ENCODE peak calls at places on chromosomes 2 and 18, in ten cellular contexts. X is HCT116; D is left lung; U is Ammon's horn; J is activated CD8-positive, alpha-beta memory T cell treated with anti-CD3 and anti-CD28 coated beads for 24 hours; N is DMS79 treated with DMSO at 0.1 percent for 48 hours; V is H9; F is HCEC 1CT; W is GF-D8; A is H1. H is an unnamed sample.

GRCh38 chr2:238202326-238203103 is 980 bp downstream of the ILKAP start:
- DNase-seq in X (no peak), D (no peak), U (no peak), J (no peak), N (peak), V (no peak), F (no peak), W (no peak), A (no peak), H (no peak)

GRCh38 chr2:64649013-64649484 is 4.7 kb downstream of the SERTAD2 start:
- DNase-seq in X (no peak), D (no peak), U (no peak), J (no peak), N (no peak), V (no peak), F (no peak), W (no peak), A (no peak), H (no peak)

GRCh38 chr2:96083064-96083889 is 33.1 kb downstream of the ADRA2B start:
- DNase-seq in X (no peak), D (no peak), U (no peak), J (peak), N (no peak), V (no peak), F (no peak), W (no peak), A (peak), H (no peak)

GRCh38 chr2:121002597-121002996 is 266.9 kb downstream of the GLI2 start:
- DNase-seq in X (no peak), D (no peak), U (no peak), J (no peak), N (no peak), V (peak), F (no peak), W (no peak), A (peak), H (no peak)

GRCh38 chr2:163364736-163365135 is 371.1 kb downstream of the FIGN start:
- DNase-seq in X (no peak), D (no peak), U (no peak), J (no peak), N (no peak), V (no peak), F (no peak), W (no peak), A (no peak), H (no peak)

GRCh38 chr18:48828713-48829442 is 121.9 kb downstream of the SMAD7 start:
- DNase-seq in X (no peak), D (peak), U (no peak), J (peak), N (peak), V (peak), F (no peak), W (no peak), A (peak), H (no peak)

GRCh38 chr2:65045651-65046050 is 10.6 kb upstream of the CEP68 start:
- DNase-seq in X (no peak), D (no peak), U (no peak), J (no peak), N (no peak), V (peak), F (peak), W (no peak), A (no peak), H (no peak)

GRCh38 chr2:156331572-156332451 is 709 bp downstream of the NR4A2 start:
- DNase-seq in X (no peak), D (peak), U (peak), J (peak), N (peak), V (peak), F (peak), W (peak), A (no peak), H (peak)

GRCh38 chr2:64419591-64420165 is 34.3 kb upstream of the LGALSL start:
- DNase-seq in X (no peak), D (no peak), U (no peak), J (no peak), N (no peak), V (no peak), F (no peak), W (no peak), A (no peak), H (no peak)

GRCh38 chr2:122193622-122194021 is 438.2 kb downstream of the TSN start:
- DNase-seq in X (no peak), D (no peak), U (no peak), J (no peak), N (no peak), V (no peak), F (no peak), W (peak), A (no peak), H (no peak)

GRCh38 chr2:102619414-102620319 is at the start of gene SLC9A2:
- DNase-seq in X (no peak), D (no peak), U (no peak), J (peak), N (no peak), V (peak), F (no peak), W (no peak), A (peak), H (no peak)